ENCODE peak calls at places on chromosome 9, in ten cellular contexts. K, J, M, T, N, S, C, W, O and F are unnamed samples.

GRCh38 chr9:27133817-27134216 is 24.8 kb downstream of the TEK start:
- DNase-seq in K (no peak), J (no peak), M (no peak), T (no peak), N (no peak), S (no peak), C (no peak), W (no peak), O (no peak), F (no peak)

GRCh38 chr9:127368852-127369402 is 28.0 kb upstream of the SLC2A8 start:
- DNase-seq in K (no peak), J (no peak), M (no peak), T (no peak), N (no peak), S (no peak), C (no peak), W (no peak), O (no peak), F (no peak)

GRCh38 chr9:83960991-83961390 is 19.0 kb downstream of the HNRNPK start:
- DNase-seq in K (no peak), J (no peak), M (no peak), T (no peak), N (no peak), S (no peak), C (no peak), W (no peak), O (no peak), F (no peak)

GRCh38 chr9:90854637-90855036 is 53.0 kb downstream of the SYK start:
- DNase-seq in K (no peak), J (no peak), M (no peak), T (no peak), N (no peak), S (peak; percentile 13), C (no peak), W (peak; percentile 54), O (no peak), F (no peak)

GRCh38 chr9:109535365-109535764 is 37.3 kb upstream of the PTPN3 start:
- DNase-seq in K (no peak), J (no peak), M (no peak), T (no peak), N (no peak), S (no peak), C (no peak), W (no peak), O (no peak), F (no peak)

GRCh38 chr9:82020341-82020740 is 31.8 kb downstream of the SPATA31D1 start:
- DNase-seq in K (no peak), J (no peak), M (no peak), T (no peak), N (no peak), S (no peak), C (no peak), W (no peak), O (no peak), F (peak; percentile 33)

GRCh38 chr9:128540630-128541355 is 11.6 kb upstream of the SPTAN1 start:
- DNase-seq in K (no peak), J (no peak), M (peak; percentile 47), T (no peak), N (no peak), S (no peak), C (no peak), W (no peak), O (no peak), F (peak; percentile 35)

GRCh38 chr9:118533101-118533500 is 828.9 kb downstream of the TLR4 start:
- DNase-seq in K (no peak), J (no peak), M (peak; percentile 35), T (no peak), N (no peak), S (no peak), C (no peak), W (no peak), O (no peak), F (peak; percentile 2)

GRCh38 chr9:127572961-127573727 is 38.9 kb upstream of the STXBP1 start:
- DNase-seq in K (no peak), J (no peak), M (peak; percentile 90), T (no peak), N (peak; percentile 64), S (no peak), C (no peak), W (peak; percentile 49), O (no peak), F (peak; percentile 92)

GRCh38 chr9:95073918-95074317 is 243.6 kb downstream of the FANCC start:
- DNase-seq in K (no peak), J (peak; percentile 56), M (no peak), T (no peak), N (no peak), S (no peak), C (no peak), W (no peak), O (no peak), F (no peak)

GRCh38 chr9:811101-811531 is 30.4 kb upstream of the DMRT1 start:
- DNase-seq in K (no peak), J (peak; percentile 88), M (no peak), T (no peak), N (peak; percentile 51), S (no peak), C (no peak), W (peak; percentile 87), O (no peak), F (peak; percentile 13)

GRCh38 chr9:118640836-118641557 is 728.2 kb downstream of the BRINP1 start:
- DNase-seq in K (no peak), J (no peak), M (peak; percentile 25), T (no peak), N (peak; percentile 19), S (no peak), C (no peak), W (no peak), O (no peak), F (peak; percentile 10)

GRCh38 chr9:127754099-127754760 is 19.1 kb upstream of the TOR2A start:
- DNase-seq in K (peak; percentile 59), J (no peak), M (no peak), T (no peak), N (no peak), S (peak; percentile 78), C (no peak), W (no peak), O (no peak), F (no peak)

GRCh38 chr9:9942764-9943424 is 669.9 kb downstream of the PTPRD start:
- DNase-seq in K (peak; percentile 82), J (no peak), M (peak; percentile 76), T (peak; percentile 0), N (peak; percentile 48), S (peak; percentile 80), C (peak; percentile 29), W (peak; percentile 65), O (peak; percentile 78), F (peak; percentile 69)

GRCh38 chr9:117411547-117411946 is 3.3 kb downstream of the ASTN2 start:
- DNase-seq in K (peak; percentile 70), J (no peak), M (peak; percentile 42), T (no peak), N (no peak), S (peak; percentile 80), C (no peak), W (peak; percentile 32), O (peak; percentile 66), F (peak; percentile 0)

GRCh38 chr9:127873886-127874285 is 3.6 kb downstream of the AK1 start:
- DNase-seq in K (no peak), J (peak; percentile 94), M (no peak), T (no peak), N (no peak), S (no peak), C (no peak), W (no peak), O (peak; percentile 85), F (peak; percentile 76)

GRCh38 chr9:101274971-101275670 is 109.7 kb downstream of the BAAT start:
- DNase-seq in K (no peak), J (no peak), M (no peak), T (no peak), N (no peak), S (no peak), C (no peak), W (no peak), O (no peak), F (no peak)

GRCh38 chr9:135728436-135729110 is 26.6 kb downstream of the KCNT1 start:
- DNase-seq in K (no peak), J (no peak), M (no peak), T (no peak), N (no peak), S (no peak), C (no peak), W (no peak), O (no peak), F (no peak)
- TF ChIP-seq CTCF in K (no peak), J (no peak), M (no peak), T (no peak), N (no peak), S (no peak), C (no peak), W (no peak), O (no peak), F (no peak)

GRCh38 chr9:92510747-92511146 is 25.0 kb downstream of the ECM2 start:
- DNase-seq in K (no peak), J (no peak), M (no peak), T (no peak), N (no peak), S (no peak), C (no peak), W (no peak), O (no peak), F (no peak)

GRCh38 chr9:92507005-92507404 is 24.7 kb upstream of the ASPN start:
- DNase-seq in K (no peak), J (no peak), M (no peak), T (no peak), N (no peak), S (no peak), C (no peak), W (no peak), O (no peak), F (peak; percentile 33)

GRCh38 chr9:92507496-92507895 is 25.2 kb upstream of the ASPN start:
- DNase-seq in K (no peak), J (no peak), M (no peak), T (no peak), N (no peak), S (no peak), C (no peak), W (no peak), O (no peak), F (no peak)

GRCh38 chr9:92506184-92506857 is 24.0 kb upstream of the ASPN start:
- DNase-seq in K (no peak), J (peak; percentile 75), M (peak; percentile 88), T (no peak), N (peak; percentile 96), S (no peak), C (no peak), W (peak; percentile 79), O (no peak), F (peak; percentile 100)

GRCh38 chr9:92508018-92508417 is 25.7 kb upstream of the ASPN start:
- DNase-seq in K (no peak), J (peak; percentile 70), M (peak; percentile 28), T (no peak), N (no peak), S (no peak), C (no peak), W (no peak), O (no peak), F (no peak)
- TF ChIP-seq CTCF in K (no peak), J (no peak), M (peak; percentile 48), T (no peak), N (no peak), S (no peak), C (no peak), W (no peak), O (no peak), F (peak; percentile 16)

GRCh38 chr9:130860458-130861316 is 25.6 kb downstream of the ABL1 start:
- DNase-seq in K (no peak), J (peak; percentile 97), M (peak; percentile 97), T (no peak), N (peak; percentile 95), S (no peak), C (no peak), W (no peak), O (no peak), F (peak; percentile 96)
- TF ChIP-seq CTCF in K (no peak), J (no peak), M (peak; percentile 50), T (no peak), N (peak; percentile 80), S (no peak), C (no peak), W (no peak), O (no peak), F (peak; percentile 37)

GRCh38 chr9:92328225-92328624 is 2.5 kb downstream of the CENPP start:
- DNase-seq in K (no peak), J (no peak), M (peak; percentile 89), T (no peak), N (peak; percentile 74), S (no peak), C (no peak), W (peak; percentile 46), O (no peak), F (peak; percentile 84)
- TF ChIP-seq CTCF in K (no peak), J (no peak), M (peak; percentile 65), T (peak; percentile 24), N (peak; percentile 69), S (peak; percentile 35), C (no peak), W (peak; percentile 44), O (no peak), F (peak; percentile 48)